ENCODE peak calls at places on chromosomes 7 and 10, in nine cellular contexts. One of them, this sample, is unnamed.

GRCh38 chr7:18778594-18778993 is 283.0 kb downstream of the HDAC9 start:
- DNase-seq in transverse colon: no peak
- DNase-seq in frontal cortex: no peak
- DNase-seq in mesenchymal stem cell: no peak
- DNase-seq in endothelial cell of umbilical vein: no peak
- DNase-seq in effector CD8-positive, alpha-beta T cell: no peak
- DNase-seq in CD8-positive, alpha-beta T cell: no peak
- DNase-seq in PC-9: no peak
- DNase-seq in non-pigmented ciliary epithelial cell: no peak
- DNase-seq in this sample: no peak

GRCh38 chr10:70481831-70482530 is 3.4 kb downstream of the PALD1 start:
- DNase-seq in transverse colon: no peak
- DNase-seq in frontal cortex: no peak
- DNase-seq in mesenchymal stem cell: no peak
- DNase-seq in endothelial cell of umbilical vein: peak; percentile 49
- DNase-seq in effector CD8-positive, alpha-beta T cell: no peak
- DNase-seq in CD8-positive, alpha-beta T cell: no peak
- DNase-seq in PC-9: no peak
- DNase-seq in non-pigmented ciliary epithelial cell: no peak
- DNase-seq in this sample: no peak

GRCh38 chr7:46764100-46764941 is 817.6 kb downstream of the TNS3 start:
- DNase-seq in transverse colon: no peak
- DNase-seq in frontal cortex: no peak
- DNase-seq in mesenchymal stem cell: peak; percentile 95
- DNase-seq in endothelial cell of umbilical vein: peak; percentile 99
- DNase-seq in effector CD8-positive, alpha-beta T cell: no peak
- DNase-seq in CD8-positive, alpha-beta T cell: no peak
- DNase-seq in PC-9: peak; percentile 95
- DNase-seq in non-pigmented ciliary epithelial cell: peak; percentile 83
- DNase-seq in this sample: peak; percentile 64

GRCh38 chr10:118969014-118969413 is 60.5 kb upstream of the NANOS1 start:
- DNase-seq in transverse colon: no peak
- DNase-seq in frontal cortex: no peak
- DNase-seq in mesenchymal stem cell: no peak
- DNase-seq in endothelial cell of umbilical vein: no peak
- DNase-seq in effector CD8-positive, alpha-beta T cell: no peak
- DNase-seq in CD8-positive, alpha-beta T cell: no peak
- DNase-seq in PC-9: no peak
- DNase-seq in non-pigmented ciliary epithelial cell: no peak
- DNase-seq in this sample: no peak

GRCh38 chr10:62076872-62077271 is 175.4 kb downstream of the ARID5B start:
- DNase-seq in transverse colon: no peak
- DNase-seq in frontal cortex: no peak
- DNase-seq in mesenchymal stem cell: peak; percentile 70
- DNase-seq in endothelial cell of umbilical vein: no peak
- DNase-seq in effector CD8-positive, alpha-beta T cell: no peak
- DNase-seq in CD8-positive, alpha-beta T cell: no peak
- DNase-seq in PC-9: peak; percentile 98
- DNase-seq in non-pigmented ciliary epithelial cell: peak; percentile 82
- DNase-seq in this sample: peak; percentile 44

GRCh38 chr7:138091073-138091472 is 14.8 kb downstream of the AKR1D1 start:
- DNase-seq in transverse colon: no peak
- DNase-seq in frontal cortex: no peak
- DNase-seq in mesenchymal stem cell: no peak
- DNase-seq in endothelial cell of umbilical vein: no peak
- DNase-seq in effector CD8-positive, alpha-beta T cell: no peak
- DNase-seq in CD8-positive, alpha-beta T cell: no peak
- DNase-seq in PC-9: no peak
- DNase-seq in non-pigmented ciliary epithelial cell: no peak
- DNase-seq in this sample: no peak

GRCh38 chr10:91312031-91312733 is 91.7 kb downstream of the PCGF5 start:
- DNase-seq in transverse colon: no peak
- DNase-seq in frontal cortex: no peak
- DNase-seq in mesenchymal stem cell: no peak
- DNase-seq in endothelial cell of umbilical vein: no peak
- DNase-seq in effector CD8-positive, alpha-beta T cell: no peak
- DNase-seq in CD8-positive, alpha-beta T cell: no peak
- DNase-seq in PC-9: no peak
- DNase-seq in non-pigmented ciliary epithelial cell: no peak
- DNase-seq in this sample: no peak

GRCh38 chr7:47536705-47537611 is 45.0 kb downstream of the TNS3 start:
- DNase-seq in transverse colon: peak; percentile 59
- DNase-seq in frontal cortex: peak; percentile 62
- DNase-seq in mesenchymal stem cell: peak; percentile 78
- DNase-seq in endothelial cell of umbilical vein: no peak
- DNase-seq in effector CD8-positive, alpha-beta T cell: no peak
- DNase-seq in CD8-positive, alpha-beta T cell: no peak
- DNase-seq in PC-9: no peak
- DNase-seq in non-pigmented ciliary epithelial cell: no peak
- DNase-seq in this sample: no peak

GRCh38 chr10:88417337-88417736 is 165.8 kb downstream of the RNLS start:
- DNase-seq in transverse colon: no peak
- DNase-seq in frontal cortex: no peak
- DNase-seq in mesenchymal stem cell: no peak
- DNase-seq in endothelial cell of umbilical vein: no peak
- DNase-seq in effector CD8-positive, alpha-beta T cell: no peak
- DNase-seq in CD8-positive, alpha-beta T cell: no peak
- DNase-seq in PC-9: no peak
- DNase-seq in non-pigmented ciliary epithelial cell: no peak
- DNase-seq in this sample: no peak

This sample was measured in keratinocyte.